ENCODE peak calls at places on chromosomes 5 and 9, in four cellular contexts. J is activated B cell treated with CpG ODN at 0.5 μM for 24 hours, T is transverse colon, B is AG04450. M is an unnamed sample.

GRCh38 chr9:16405421-16405820 is 465.0 kb downstream of the BNC2 start:
- DNase-seq in T (no peak), J (no peak), B (no peak), M (no peak)

GRCh38 chr5:102591650-102592049 is 92.8 kb upstream of the SLCO6A1 start:
- DNase-seq in B (no peak), J (no peak), T (no peak), M (no peak)

GRCh38 chr5:139407517-139407916 is 3.6 kb upstream of the SPATA24 start:
- DNase-seq in B (no peak), T (no peak), J (no peak), M (no peak)

GRCh38 chr5:135880278-135880677 is 15.4 kb downstream of the IL9 start:
- DNase-seq in T (peak; percentile 16), B (no peak), J (no peak), M (no peak)

GRCh38 chr9:99001892-99002291 is 58.2 kb downstream of the COL15A1 start:
- DNase-seq in T (no peak), J (no peak), B (no peak), M (peak; percentile 43)

GRCh38 chr9:29640507-29640906 is 2067.2 kb upstream of the C9orf72 start:
- DNase-seq in B (no peak), T (no peak), J (no peak), M (no peak)

GRCh38 chr5:138760448-138761110 is 7.4 kb downstream of the CTNNA1 start:
- DNase-seq in J (no peak), T (no peak), B (no peak), M (no peak)

GRCh38 chr9:23543420-23543819 is 282.6 kb downstream of the ELAVL2 start:
- DNase-seq in T (no peak), B (no peak), J (no peak), M (no peak)

GRCh38 chr9:91187311-91187964 is 174.3 kb downstream of the AUH start:
- DNase-seq in T (no peak), B (no peak), J (no peak), M (no peak)

GRCh38 chr9:98916660-98917059 is 27.0 kb upstream of the COL15A1 start:
- DNase-seq in J (no peak), B (no peak), T (peak; percentile 22), M (no peak)

GRCh38 chr9:21836437-21837161 is 34.2 kb downstream of the MTAP start:
- DNase-seq in B (peak; percentile 95), J (no peak), T (no peak), M (no peak)

GRCh38 chr5:1312206-1312605 is 17.3 kb upstream of the TERT start:
- DNase-seq in B (no peak), J (peak; percentile 7), T (no peak), M (peak; percentile 62)

GRCh38 chr5:127696688-127697087 is 6.5 kb upstream of the CCDC192 start:
- DNase-seq in J (no peak), B (peak; percentile 3), T (no peak), M (no peak)

GRCh38 chr5:30849801-30850370 is 343.6 kb upstream of the CDH6 start:
- DNase-seq in J (no peak), B (peak; percentile 33), T (no peak), M (no peak)

GRCh38 chr5:179194941-179195381 is 134.8 kb downstream of the ZNF354C start:
- DNase-seq in T (no peak), B (no peak), J (no peak), M (no peak)

GRCh38 chr9:129570450-129571297 is 50.2 kb downstream of the C9orf50 start:
- DNase-seq in B (peak; percentile 81), T (peak; percentile 42), J (no peak), M (no peak)

GRCh38 chr5:142758062-142758802 is 11.9 kb upstream of the ARHGAP26 start:
- DNase-seq in J (no peak), B (no peak), T (no peak), M (no peak)

GRCh38 chr9:135701067-135701967 is 668 bp upstream of the KCNT1 start:
- DNase-seq in J (no peak), B (no peak), T (no peak), M (no peak)

GRCh38 chr9:7862170-7862569 is 62.6 kb upstream of the DMAC1 start:
- DNase-seq in T (no peak), B (no peak), J (no peak), M (no peak)

GRCh38 chr5:44821164-44821563 is 12.4 kb downstream of the MRPS30 start:
- DNase-seq in T (no peak), J (no peak), B (no peak), M (no peak)

GRCh38 chr5:22835630-22836029 is 17.5 kb downstream of the CDH12 start:
- DNase-seq in T (no peak), B (no peak), J (no peak), M (no peak)

GRCh38 chr9:124218438-124219289 is 39.1 kb upstream of the NEK6 start:
- DNase-seq in J (peak; percentile 78), T (peak; percentile 77), B (no peak), M (no peak)

GRCh38 chr9:123678038-123678877 is 251.7 kb downstream of the DENND1A start:
- DNase-seq in B (no peak), T (peak; percentile 26), J (no peak), M (no peak)

GRCh38 chr9:136613824-136614371 is 48.8 kb upstream of the EGFL7 start:
- DNase-seq in J (no peak), B (no peak), T (peak; percentile 8), M (no peak)

GRCh38 chr9:23123048-23123632 is 676.5 kb downstream of the DMRTA1 start:
- DNase-seq in B (no peak), J (no peak), T (peak; percentile 10), M (no peak)

GRCh38 chr9:130446111-130446861 is 1.5 kb downstream of the ASS1 start:
- DNase-seq in B (peak; percentile 82), T (peak; percentile 71), J (no peak), M (no peak)

GRCh38 chr9:72292874-72293607 is 72.0 kb downstream of the ZFAND5 start:
- DNase-seq in B (no peak), J (no peak), T (peak; percentile 52), M (no peak)

GRCh38 chr9:112755675-112756074 is 5.1 kb downstream of the SNX30 start:
- DNase-seq in J (no peak), B (no peak), T (no peak), M (no peak)

GRCh38 chr5:155313518-155313917 is 300.0 kb downstream of the KIF4B start:
- DNase-seq in T (no peak), J (no peak), B (no peak), M (no peak)

GRCh38 chr9:96441798-96442445 is 8.0 kb upstream of the HABP4 start:
- DNase-seq in B (no peak), J (no peak), T (no peak), M (no peak)

GRCh38 chr9:130636648-130637020 is 27.8 kb upstream of the PRDM12 start:
- DNase-seq in B (no peak), T (no peak), J (no peak), M (no peak)

GRCh38 chr5:66967102-66967501 is 229.5 kb downstream of the CD180 start:
- DNase-seq in T (no peak), J (no peak), B (peak; percentile 61), M (no peak)

GRCh38 chr5:112908854-112909253 is 13.2 kb downstream of the REEP5 start:
- DNase-seq in B (no peak), J (no peak), T (no peak), M (no peak)

GRCh38 chr5:134877159-134877558 is 3.0 kb downstream of the TXNDC15 start:
- DNase-seq in B (no peak), T (no peak), J (no peak), M (no peak)

GRCh38 chr5:109877670-109878045 is 187.9 kb downstream of the MAN2A1 start:
- DNase-seq in T (no peak), J (no peak), B (no peak), M (no peak)

GRCh38 chr5:1004598-1005361 is 3.8 kb upstream of the NKD2 start:
- DNase-seq in J (peak; percentile 31), B (no peak), T (peak; percentile 65), M (peak; percentile 79)

GRCh38 chr5:161410640-161411039 is 135.9 kb downstream of the GABRB2 start:
- DNase-seq in T (no peak), J (no peak), B (no peak), M (no peak)
- TF ChIP-seq CTCF in T (no peak), J (no peak), B (no peak), M (no peak)

GRCh38 chr5:18090177-18090576 is 455.9 kb downstream of the TAF11L14 start:
- DNase-seq in J (no peak), B (no peak), T (no peak), M (no peak)
- TF ChIP-seq CTCF in J (no peak), B (no peak), T (no peak), M (no peak)

DNA sequence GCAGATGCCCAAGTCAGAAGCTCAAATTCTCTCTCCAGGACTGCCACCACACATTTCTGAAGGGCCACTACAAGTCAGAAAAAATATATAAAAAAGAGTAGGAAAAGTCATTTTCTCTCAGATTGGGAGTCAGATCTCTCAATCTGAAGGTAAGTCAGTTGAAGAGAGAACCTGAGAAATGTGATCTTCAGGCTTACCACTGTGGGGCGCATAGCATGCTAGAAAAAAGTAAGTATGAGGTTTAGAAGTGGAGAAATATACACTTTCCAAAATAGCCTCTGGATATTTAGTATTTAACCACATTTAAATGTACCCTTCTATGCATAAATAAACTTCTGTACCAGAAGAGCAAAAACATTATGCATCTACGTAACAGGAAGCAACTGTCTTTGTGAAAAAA is 800.7 kb upstream of the CTNND2 start:
- DNase-seq in B (no peak), J (no peak), T (no peak), M (no peak)
- TF ChIP-seq CTCF in B (no peak), J (no peak), T (no peak), M (peak; percentile 55)

GRCh38 chr5:40669606-40670005 is 10.1 kb upstream of the PTGER4 start:
- DNase-seq in J (no peak), B (no peak), T (no peak), M (no peak)
- TF ChIP-seq CTCF in J (no peak), B (no peak), T (no peak), M (no peak)

GRCh38 chr5:2710910-2711309 is 40.6 kb downstream of the IRX2 start:
- DNase-seq in J (no peak), T (no peak), B (no peak), M (no peak)
- TF ChIP-seq CTCF in J (no peak), T (no peak), B (no peak), M (peak; percentile 76)

GRCh38 chr5:151094054-151094858 is 13.4 kb upstream of the TNIP1 start:
- DNase-seq in J (peak; percentile 47), T (peak; percentile 73), B (no peak), M (no peak)

GRCh38 chr5:151092750-151093149 is 11.9 kb upstream of the TNIP1 start:
- DNase-seq in T (no peak), B (no peak), J (no peak), M (no peak)

GRCh38 chr5:151095341-151096000 is 14.6 kb upstream of the TNIP1 start:
- DNase-seq in B (no peak), T (peak; percentile 91), J (no peak), M (no peak)

GRCh38 chr5:151094861-151095260 is 14.0 kb upstream of the TNIP1 start:
- DNase-seq in T (peak; percentile 56), B (no peak), J (no peak), M (no peak)

GRCh38 chr5:151093476-151093889 is 12.6 kb upstream of the TNIP1 start:
- DNase-seq in B (no peak), T (no peak), J (no peak), M (no peak)
- TF ChIP-seq CTCF in B (no peak), T (no peak), J (no peak), M (no peak)